ENCODE peak calls at places on chromosomes 13 and 19, in seven cellular contexts. V is neuronal stem cell, L is IMR-90, K is trophoblast cell, Q is mesendoderm, W is H9, Y is H1. X is an unnamed sample.

GRCh38 chr13:71712988-71713653 is 153.9 kb downstream of the DACH1 start:
- DNase-seq in V (peak; percentile 20), Y (no peak), W (no peak), Q (peak; percentile 75), K (peak; percentile 26), L (no peak), X (peak; percentile 55)

GRCh38 chr19:10471909-10472308 is 31.2 kb downstream of the KEAP1 start:
- DNase-seq in W (no peak), L (peak; percentile 47), V (no peak), K (peak; percentile 59), Q (no peak), Y (no peak), X (peak; percentile 48)

GRCh38 chr19:48510421-48511268 is 990 bp downstream of the LMTK3 start:
- DNase-seq in V (no peak), L (peak; percentile 39), W (peak; percentile 83), K (peak; percentile 68), Q (peak; percentile 82), Y (peak; percentile 94), X (peak; percentile 65)

GRCh38 chr19:44925114-44925891 is 10.9 kb downstream of the APOC1 start:
- DNase-seq in V (no peak), W (no peak), Y (no peak), L (peak; percentile 49), K (peak; percentile 29), Q (no peak), X (peak; percentile 81)

GRCh38 chr13:30113983-30114491 is 193.3 kb downstream of the KATNAL1 start:
- DNase-seq in V (no peak), Q (peak; percentile 49), K (peak; percentile 18), W (peak; percentile 32), Y (peak; percentile 49), L (no peak), X (no peak)

GRCh38 chr19:5154129-5154798 is 185.4 kb downstream of the KDM4B start:
- DNase-seq in Y (peak; percentile 91), Q (peak; percentile 62), K (peak; percentile 69), V (no peak), L (no peak), W (peak; percentile 79), X (no peak)

GRCh38 chr19:4456566-4456842 is 1.1 kb downstream of the UBXN6 start:
- DNase-seq in L (peak; percentile 75), V (no peak), W (peak; percentile 51), K (peak; percentile 45), Q (peak; percentile 62), Y (no peak), X (peak; percentile 88)

GRCh38 chr19:15869109-15869555 is 28.7 kb downstream of the CYP4F2 start:
- DNase-seq in Q (peak; percentile 75), K (peak; percentile 69), Y (no peak), W (no peak), L (no peak), V (peak; percentile 4), X (no peak)

GRCh38 chr13:107807306-107808073 is 407.8 kb downstream of the LIG4 start:
- DNase-seq in Y (no peak), V (no peak), Q (no peak), W (no peak), K (no peak), L (no peak), X (no peak)

GRCh38 chr19:13401388-13401787 is 104.9 kb downstream of the CACNA1A start:
- DNase-seq in W (peak; percentile 46), Q (peak; percentile 76), Y (peak; percentile 46), V (no peak), K (no peak), L (peak; percentile 46), X (peak; percentile 6)

GRCh38 chr13:99969934-99970760 is 1.4 kb downstream of the ZIC5 start:
- DNase-seq in W (peak; percentile 88), V (no peak), L (no peak), Y (peak; percentile 76), Q (peak; percentile 92), K (peak; percentile 47), X (no peak)

GRCh38 chr13:20848203-20848602 is 54.3 kb downstream of the XPO4 start:
- DNase-seq in V (no peak), Q (peak; percentile 22), K (peak; percentile 29), L (no peak), Y (no peak), W (no peak), X (no peak)

GRCh38 chr13:30020726-30021312 is 170.4 kb upstream of the UBL3 start:
- DNase-seq in Q (no peak), Y (no peak), W (no peak), L (peak; percentile 57), V (no peak), K (peak; percentile 69), X (peak; percentile 7)

GRCh38 chr13:88586263-88586662 is 915.1 kb downstream of the SLITRK5 start:
- DNase-seq in Y (no peak), K (no peak), Q (peak; percentile 40), W (no peak), V (no peak), L (no peak), X (peak; percentile 11)

GRCh38 chr13:48500652-48501197 is 32.2 kb downstream of the RCBTB2 start:
- DNase-seq in Q (no peak), W (no peak), K (peak; percentile 85), Y (no peak), L (peak; percentile 96), V (no peak), X (peak; percentile 87)

GRCh38 chr19:5319516-5319915 is 21.1 kb downstream of the PTPRS start:
- DNase-seq in L (no peak), K (no peak), W (no peak), V (no peak), Y (no peak), Q (no peak), X (no peak)

GRCh38 chr19:4057913-4058695 is 8.6 kb downstream of the ZBTB7A start:
- DNase-seq in L (peak; percentile 85), V (no peak), Q (peak; percentile 74), K (peak; percentile 84), Y (no peak), W (peak; percentile 38), X (peak; percentile 93)

GRCh38 chr19:40650749-40651305 is 39.6 kb downstream of the NUMBL start:
- DNase-seq in Y (no peak), V (no peak), L (peak; percentile 74), W (no peak), Q (no peak), K (peak; percentile 58), X (no peak)

GRCh38 chr13:63438951-63439350 is 2023.3 kb upstream of the PCDH20 start:
- DNase-seq in V (no peak), K (no peak), L (no peak), Y (no peak), W (no peak), Q (peak; percentile 97), X (no peak)

GRCh38 chr13:45132384-45133064 is 12.2 kb downstream of the GTF2F2 start:
- DNase-seq in W (no peak), V (no peak), Y (no peak), Q (no peak), L (no peak), K (no peak), X (no peak)

GRCh38 chr19:55301459-55302331 is 17.9 kb downstream of the BRSK1 start:
- DNase-seq in V (peak; percentile 91), Q (peak; percentile 77), W (peak; percentile 88), Y (peak; percentile 100), K (peak; percentile 80), L (peak; percentile 62), X (peak; percentile 78)

GRCh38 chr13:31048521-31048920 is 113.2 kb downstream of the HSPH1 start:
- DNase-seq in L (no peak), V (no peak), K (no peak), Q (peak; percentile 81), W (no peak), Y (no peak), X (no peak)

GRCh38 chr13:95641961-95642621 is 2.4 kb downstream of the DZIP1 start:
- DNase-seq in W (peak; percentile 76), L (peak; percentile 43), Q (peak; percentile 57), V (peak; percentile 6), K (peak; percentile 14), Y (peak; percentile 81), X (peak; percentile 59)

GRCh38 chr13:53281677-53282076 is 253.1 kb downstream of the OLFM4 start:
- DNase-seq in K (no peak), V (no peak), W (no peak), Q (no peak), Y (no peak), L (no peak), X (no peak)

GRCh38 chr13:95535243-95535642 is 17.3 kb upstream of the CLDN10 start:
- DNase-seq in W (no peak), V (no peak), Q (peak; percentile 16), K (peak; percentile 20), Y (no peak), L (peak; percentile 73), X (peak; percentile 26)

GRCh38 chr13:23966691-23967615 is 69.7 kb upstream of the C1QTNF9B start:
- DNase-seq in Y (no peak), K (no peak), W (no peak), V (no peak), L (peak; percentile 15), Q (no peak), X (peak; percentile 58)
- H2BK120ac ChIP-seq in Y (no peak overlapping the region), K (no peak overlapping the region), W (no peak overlapping the region), V (no peak overlapping the region), L (no peak overlapping the region), Q (no peak overlapping the region), X (no peak overlapping the region)

GRCh38 chr13:113883921-113884804 is 20.3 kb upstream of the GAS6 start:
- DNase-seq in K (no peak), V (no peak), W (no peak), L (no peak), Q (no peak), Y (no peak), X (no peak)
- H2BK120ac ChIP-seq in K (no peak overlapping the region), V (no peak overlapping the region), W (no peak overlapping the region), L (no peak overlapping the region), Q (no peak overlapping the region), Y (no peak overlapping the region), X (no peak overlapping the region)

DNA sequence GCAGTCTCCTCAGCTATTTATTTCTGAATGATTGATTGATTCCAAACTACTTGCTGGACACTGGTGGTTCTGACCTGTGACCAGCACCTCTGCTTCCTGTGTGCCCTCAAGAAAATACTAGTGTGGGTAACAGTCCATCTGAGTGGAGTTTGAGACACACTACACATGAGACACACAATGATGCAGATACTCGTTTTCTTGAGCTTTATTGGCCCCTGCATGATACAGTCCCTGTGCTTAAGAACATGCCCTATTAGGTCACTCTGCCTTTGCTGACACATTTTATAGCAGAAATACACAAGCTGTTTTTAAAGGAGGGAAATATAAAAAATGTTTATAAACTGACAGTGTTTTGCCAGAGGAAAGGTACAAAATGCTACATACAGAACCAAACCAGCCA is 126.9 kb downstream of the STK24 start:
- DNase-seq in V (no peak), W (no peak), L (peak; percentile 37), Y (no peak), K (no peak), Q (no peak), X (peak; percentile 58)
- H2BK120ac ChIP-seq in V (no peak overlapping the region), W (no peak overlapping the region), L (no peak overlapping the region), Y (no peak overlapping the region), K (no peak overlapping the region), Q (no peak overlapping the region), X (no peak overlapping the region)

DNA sequence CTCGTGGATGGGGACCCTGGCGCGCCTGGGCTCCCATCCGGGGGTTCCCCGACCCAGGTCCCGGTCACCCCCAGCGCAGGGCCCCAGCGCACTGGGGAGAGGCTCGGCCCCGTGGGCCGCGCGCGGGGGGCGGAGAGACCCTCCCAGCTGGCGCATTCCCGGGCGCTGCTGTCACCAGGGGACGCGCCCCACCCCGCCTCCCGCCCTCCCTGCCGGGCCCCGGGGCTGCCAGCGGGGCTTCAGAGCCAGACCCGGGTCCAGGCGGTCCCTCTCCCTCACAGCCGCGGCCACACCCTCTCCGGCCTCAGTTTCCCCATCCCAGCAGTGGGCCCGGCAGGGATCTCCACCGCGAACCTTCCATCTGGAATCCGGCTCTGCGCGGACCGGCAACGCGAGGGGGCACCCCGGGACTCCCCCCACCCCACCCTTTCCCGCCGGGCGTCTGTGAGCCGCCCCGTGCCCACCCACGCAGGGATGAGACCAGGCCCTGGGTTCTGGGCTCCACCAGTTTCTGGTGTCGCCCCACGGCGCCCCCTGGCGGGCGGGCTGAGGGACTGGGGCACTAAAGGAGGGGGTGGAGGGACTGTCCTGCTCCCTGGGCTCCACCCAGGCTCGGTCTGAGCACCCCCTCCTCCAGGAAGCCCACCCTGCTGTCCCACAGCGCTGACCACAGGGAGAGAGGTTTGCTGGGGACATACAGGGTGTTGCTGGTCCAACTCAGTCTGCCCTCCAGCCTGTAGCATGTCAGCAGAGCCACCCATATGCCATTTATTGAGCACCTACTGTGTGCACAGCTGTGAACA is 874 bp upstream of the ADAMTSL5 start:
- DNase-seq in V (no peak), W (peak; percentile 56), K (peak; percentile 77), Y (peak; percentile 82), L (peak; percentile 53), Q (peak; percentile 53), X (peak; percentile 60)
- H2BK120ac ChIP-seq in V (no peak overlapping the region), W (no peak overlapping the region), K (peak overlapping the region; percentile 21), Y (no peak overlapping the region), L (peak overlapping the region; percentile 19), Q (no peak overlapping the region), X (peak overlapping the region; percentile 55)

X was measured in mesenchymal stem cell.